ENCODE peak calls at places on chromosome 1, in four cellular contexts. One of them, this sample, is unnamed. For H3K36me3, the result is how much of the 10 kb centered on the place peaks cover.

GRCh38 chr1:54984126-54984842 is 3.9 kb downstream of the TMEM61 start:
- DNase-seq in HepG2: no peak
- DNase-seq in suprapubic skin: no peak
- DNase-seq in stomach: no peak
- DNase-seq in this sample: peak

GRCh38 chr1:231971397-231972233 is 345.0 kb downstream of the DISC1 start:
- DNase-seq in HepG2: no peak
- DNase-seq in suprapubic skin: no peak
- DNase-seq in stomach: no peak
- DNase-seq in this sample: no peak

GRCh38 chr1:231733672-231734071 is 107.1 kb downstream of the DISC1 start:
- DNase-seq in HepG2: no peak
- DNase-seq in suprapubic skin: no peak
- DNase-seq in stomach: no peak
- DNase-seq in this sample: no peak

GRCh38 chr1:29513357-29513756 is 277.0 kb downstream of the PTPRU start:
- DNase-seq in HepG2: peak
- DNase-seq in suprapubic skin: peak
- DNase-seq in stomach: peak
- DNase-seq in this sample: peak

GRCh38 chr1:230591676-230592075 is 50.6 kb upstream of the COG2 start:
- DNase-seq in HepG2: no peak
- DNase-seq in suprapubic skin: no peak
- DNase-seq in stomach: no peak
- DNase-seq in this sample: no peak

GRCh38 chr1:222095606-222096475 is 354.0 kb upstream of the DUSP10 start:
- DNase-seq in HepG2: peak
- DNase-seq in suprapubic skin: no peak
- DNase-seq in stomach: peak
- DNase-seq in this sample: no peak

GRCh38 chr1:42052300-42052699 is 100.9 kb upstream of the GUCA2B start:
- DNase-seq in HepG2: no peak
- DNase-seq in suprapubic skin: no peak
- DNase-seq in stomach: no peak
- DNase-seq in this sample: no peak

GRCh38 chr1:116710326-116711060 is 43.0 kb upstream of the IGSF3 start:
- DNase-seq in HepG2: no peak
- DNase-seq in suprapubic skin: no peak
- DNase-seq in stomach: no peak
- DNase-seq in this sample: no peak

GRCh38 chr1:172450524-172450885 is 6.6 kb upstream of the PIGC start:
- DNase-seq in HepG2: peak
- DNase-seq in suprapubic skin: no peak
- DNase-seq in stomach: no peak
- DNase-seq in this sample: no peak

GRCh38 chr1:113390871-113391642 is 742 bp downstream of the MAGI3 start:
- DNase-seq in HepG2: no peak
- DNase-seq in suprapubic skin: peak
- DNase-seq in stomach: peak
- DNase-seq in this sample: peak

GRCh38 chr1:186418503-186418902 is 42.4 kb downstream of the PDC start:
- DNase-seq in HepG2: no peak
- DNase-seq in suprapubic skin: no peak
- DNase-seq in stomach: no peak
- DNase-seq in this sample: no peak

GRCh38 chr1:198575715-198576641 is 35.5 kb upstream of the ATP6V1G3 start:
- DNase-seq in HepG2: no peak
- DNase-seq in suprapubic skin: no peak
- DNase-seq in stomach: no peak
- DNase-seq in this sample: no peak

GRCh38 chr1:50109647-50110075 is 941 bp downstream of the ELAVL4 start:
- DNase-seq in HepG2: no peak
- DNase-seq in suprapubic skin: no peak
- DNase-seq in stomach: no peak
- DNase-seq in this sample: no peak

DNA sequence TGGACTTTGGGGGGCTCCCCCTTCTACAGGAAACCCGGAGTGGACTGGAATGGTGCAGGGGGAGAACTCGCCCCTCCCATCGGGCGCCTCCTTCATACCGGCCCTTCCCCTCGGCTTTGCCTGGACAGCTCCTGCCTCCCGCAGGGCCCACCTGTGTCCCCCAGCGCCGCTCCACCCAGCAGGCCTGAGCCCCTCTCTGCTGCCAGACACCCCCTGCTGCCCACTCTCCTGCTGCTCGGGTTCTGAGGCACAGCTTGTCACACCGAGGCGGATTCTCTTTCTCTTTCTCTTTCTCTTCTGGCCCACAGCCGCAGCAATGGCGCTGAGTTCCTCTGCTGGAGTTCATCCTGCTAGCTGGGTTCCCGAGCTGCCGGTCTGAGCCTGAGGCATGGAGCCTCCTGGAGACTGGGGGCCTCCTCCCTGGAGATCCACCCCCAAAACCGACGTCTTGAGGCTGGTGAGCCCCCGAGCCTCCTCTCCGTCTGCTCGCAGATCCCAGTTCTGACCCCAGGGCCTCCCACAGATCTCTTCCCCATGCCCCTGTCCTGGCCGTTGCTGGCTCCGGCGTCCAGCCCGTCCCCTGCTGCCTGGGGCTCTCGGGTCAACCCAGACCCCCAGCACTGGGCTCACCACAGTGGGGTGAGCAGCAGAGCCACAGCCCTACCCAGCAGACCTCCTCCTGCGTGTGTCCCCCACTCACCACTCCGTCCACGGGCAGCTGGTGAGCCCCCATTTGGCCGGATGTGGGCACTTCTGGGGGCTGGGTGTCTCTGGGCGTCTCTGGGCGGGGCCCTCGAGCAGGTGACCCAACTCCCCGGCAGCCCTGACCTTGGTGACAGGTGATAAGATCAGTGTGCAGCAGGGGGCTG is at the start of gene TNFRSF14:
- DNase-seq in HepG2: no peak
- DNase-seq in suprapubic skin: no peak
- DNase-seq in stomach: peak
- DNase-seq in this sample: peak
- TF ChIP-seq POLR2AphosphoS5 in HepG2: no peak
- TF ChIP-seq POLR2AphosphoS5 in suprapubic skin: no peak
- TF ChIP-seq POLR2AphosphoS5 in stomach: peak
- TF ChIP-seq POLR2AphosphoS5 in this sample: peak

DNA sequence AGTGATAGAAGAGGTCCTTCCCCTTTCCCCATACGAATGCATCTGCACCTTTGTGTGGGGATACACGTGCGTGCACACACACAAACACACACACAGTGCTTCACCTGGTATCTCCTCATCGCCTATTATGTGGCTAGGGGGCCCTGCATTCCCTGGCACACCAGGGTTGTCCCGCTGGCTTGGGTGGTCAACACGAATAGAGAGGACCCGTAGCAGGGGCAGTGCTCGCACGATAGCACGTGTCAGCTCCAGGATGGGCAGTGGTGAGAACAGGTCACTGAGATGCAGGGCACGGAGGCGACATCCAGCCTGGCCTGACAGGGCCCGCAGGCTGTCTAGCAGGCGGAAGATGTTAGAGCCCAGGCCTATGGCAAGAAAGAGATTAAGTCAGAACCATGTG is 22.4 kb downstream of the LRRC41 start:
- DNase-seq in HepG2: no peak
- DNase-seq in suprapubic skin: no peak
- DNase-seq in stomach: no peak
- DNase-seq in this sample: no peak
- H3K36me3 ChIP-seq in HepG2: under half
- H3K36me3 ChIP-seq in suprapubic skin: half or more
- H3K36me3 ChIP-seq in stomach: half or more
- H3K36me3 ChIP-seq in this sample: half or more

DNA sequence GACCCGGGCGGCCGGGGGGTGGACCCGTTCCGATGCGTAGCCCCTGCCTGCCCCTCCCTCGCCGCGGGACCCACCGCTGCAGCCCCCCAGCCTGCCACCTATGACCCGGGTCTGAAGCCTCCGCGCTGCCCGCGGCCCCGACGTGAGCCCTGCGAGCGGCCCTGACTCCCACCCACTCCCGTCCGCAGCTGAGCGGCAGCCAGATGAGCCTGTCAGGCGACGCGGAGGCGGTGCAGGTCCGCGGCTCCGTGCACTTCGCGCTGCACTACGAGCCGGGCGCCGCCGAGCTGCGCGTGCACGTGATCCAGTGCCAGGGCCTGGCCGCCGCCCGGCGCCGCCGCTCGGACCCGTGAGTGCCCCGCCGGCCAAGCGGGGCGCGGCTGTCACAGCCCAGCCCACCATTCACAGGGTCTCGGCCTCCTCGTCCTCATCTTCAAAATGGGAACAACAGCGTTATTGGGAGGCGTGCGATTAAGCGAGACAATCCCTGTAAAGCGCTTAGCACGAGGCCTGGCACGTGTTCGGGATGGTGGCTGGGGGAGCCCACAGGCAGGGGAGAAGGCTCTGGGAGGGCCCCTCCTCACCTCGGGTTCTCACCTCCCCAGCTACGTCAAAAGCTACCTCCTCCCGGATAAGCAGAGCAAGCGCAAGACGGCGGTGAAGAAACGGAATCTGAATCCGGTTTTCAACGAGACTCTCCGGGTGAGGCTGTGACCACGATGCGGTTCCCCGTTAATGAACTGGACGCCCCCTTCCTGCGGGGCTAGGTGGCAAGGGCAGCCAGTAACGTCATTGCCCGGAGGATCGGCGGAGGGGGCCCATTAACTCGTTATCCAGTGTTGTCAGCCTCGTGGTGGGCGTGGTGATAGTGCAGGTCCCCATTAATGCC is 8.2 kb downstream of the SYTL1 start:
- DNase-seq in HepG2: no peak
- DNase-seq in suprapubic skin: no peak
- DNase-seq in stomach: peak
- DNase-seq in this sample: peak
- TF ChIP-seq POLR2AphosphoS5 in HepG2: no peak
- TF ChIP-seq POLR2AphosphoS5 in suprapubic skin: no peak
- TF ChIP-seq POLR2AphosphoS5 in stomach: peak
- TF ChIP-seq POLR2AphosphoS5 in this sample: no peak

GRCh38 chr1:21902378-21903012 is 34.6 kb downstream of the HSPG2 start:
- DNase-seq in HepG2: no peak
- DNase-seq in suprapubic skin: no peak
- DNase-seq in stomach: no peak
- DNase-seq in this sample: no peak
- H3K36me3 ChIP-seq in HepG2: under half
- H3K36me3 ChIP-seq in suprapubic skin: under half
- H3K36me3 ChIP-seq in stomach: under half
- H3K36me3 ChIP-seq in this sample: under half

DNA sequence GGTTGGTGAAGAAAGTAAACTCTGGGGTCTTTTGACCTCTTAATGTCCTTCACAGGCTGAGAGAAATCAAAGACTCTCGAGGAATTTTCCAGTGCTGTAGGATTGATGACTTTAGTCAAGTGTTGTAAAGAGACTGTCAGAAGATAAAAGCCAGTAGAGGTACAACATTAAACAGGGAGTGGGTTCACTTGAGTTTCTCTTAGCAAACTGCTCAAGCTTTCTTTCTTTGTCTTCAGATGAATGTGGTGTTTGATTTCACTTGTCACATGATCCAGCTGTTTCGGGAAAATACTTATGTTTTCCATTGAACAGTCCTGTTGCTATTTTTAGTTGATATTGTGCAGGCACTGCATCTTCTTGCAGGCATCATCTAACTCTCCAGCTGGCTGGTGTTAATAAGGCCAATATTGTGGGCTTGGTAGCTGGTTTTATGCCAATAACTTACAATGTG is 45.6 kb downstream of the XCL2 start:
- DNase-seq in HepG2: no peak
- DNase-seq in suprapubic skin: no peak
- DNase-seq in stomach: no peak
- DNase-seq in this sample: no peak
- TF ChIP-seq POLR2AphosphoS5 in HepG2: no peak
- TF ChIP-seq POLR2AphosphoS5 in suprapubic skin: no peak
- TF ChIP-seq POLR2AphosphoS5 in stomach: peak
- TF ChIP-seq POLR2AphosphoS5 in this sample: no peak

GRCh38 chr1:86739901-86740507 is 35.6 kb downstream of the SH3GLB1 start:
- DNase-seq in HepG2: no peak
- DNase-seq in suprapubic skin: no peak
- DNase-seq in stomach: no peak
- DNase-seq in this sample: no peak
- H3K36me3 ChIP-seq in HepG2: under half
- H3K36me3 ChIP-seq in suprapubic skin: half or more
- H3K36me3 ChIP-seq in stomach: half or more
- H3K36me3 ChIP-seq in this sample: half or more

DNA sequence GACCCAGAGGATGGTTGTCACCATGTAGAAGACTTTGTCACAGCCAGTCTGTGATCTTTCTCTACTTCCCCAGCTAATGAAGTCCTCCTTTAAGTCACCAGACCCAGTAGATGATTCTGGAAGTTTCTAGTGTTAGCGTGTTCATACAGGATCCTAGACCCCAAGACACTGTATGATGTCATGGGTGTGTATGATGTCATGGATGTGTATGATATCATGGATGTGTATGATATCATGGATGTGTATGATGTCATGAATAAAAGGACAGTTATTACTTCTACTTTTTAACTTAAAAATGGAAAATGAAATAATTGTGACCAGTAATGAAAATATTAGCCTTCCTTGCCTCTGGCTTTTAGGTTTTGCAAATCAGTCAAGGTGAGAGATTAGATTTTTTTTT is 260.0 kb downstream of the FMN2 start:
- DNase-seq in HepG2: no peak
- DNase-seq in suprapubic skin: no peak
- DNase-seq in stomach: no peak
- DNase-seq in this sample: no peak
- TF ChIP-seq POLR2AphosphoS5 in HepG2: no peak
- TF ChIP-seq POLR2AphosphoS5 in suprapubic skin: no peak
- TF ChIP-seq POLR2AphosphoS5 in stomach: no peak
- TF ChIP-seq POLR2AphosphoS5 in this sample: no peak

DNA sequence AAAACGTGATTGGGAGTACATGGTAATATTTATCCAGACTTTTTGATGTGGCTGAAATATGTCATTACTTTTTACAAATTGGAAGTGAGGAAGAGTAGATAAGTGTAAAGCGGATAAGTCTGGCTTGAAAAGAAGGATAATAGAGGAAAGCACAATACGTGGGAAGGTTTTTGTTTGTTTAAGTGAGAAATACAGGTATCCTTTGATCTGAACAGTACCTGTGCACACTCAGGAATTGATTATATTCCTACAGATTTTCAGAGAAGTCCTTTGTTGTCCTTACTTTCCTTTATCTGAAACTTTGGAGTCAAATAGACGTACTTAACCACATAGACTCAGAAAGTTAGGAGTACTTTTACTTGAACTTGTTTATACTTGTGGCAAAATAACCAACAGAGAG is 20.2 kb downstream of the CCDC18 start:
- DNase-seq in HepG2: peak
- DNase-seq in suprapubic skin: no peak
- DNase-seq in stomach: no peak
- DNase-seq in this sample: no peak
- H3K36me3 ChIP-seq in HepG2: under half
- H3K36me3 ChIP-seq in suprapubic skin: under half
- H3K36me3 ChIP-seq in stomach: under half
- H3K36me3 ChIP-seq in this sample: half or more

This sample was measured in spleen.